ENCODE peak calls at places on chromosomes 11 and 22, in four cellular contexts. E is memory B cell, M is globus pallidus, I is coronary artery. O is an unnamed sample.

GRCh38 chr11:131839326-131839725 is 468.9 kb downstream of the NTM start:
- DNase-seq in E (no peak), M (no peak), I (no peak), O (no peak)

GRCh38 chr11:102564110-102564509 is 33.6 kb upstream of the MMP7 start:
- DNase-seq in M (no peak), I (no peak), E (no peak), O (no peak)

GRCh38 chr11:10581481-10582019 is 13.1 kb upstream of the LYVE1 start:
- DNase-seq in M (peak; percentile 42), I (no peak), E (no peak), O (no peak)

GRCh38 chr11:70527046-70527395 is 128.7 kb downstream of the CTTN start:
- DNase-seq in M (no peak), I (no peak), E (no peak), O (no peak)

GRCh38 chr22:19998991-19999820 is 17.4 kb downstream of the ARVCF start:
- DNase-seq in E (no peak), M (no peak), I (no peak), O (no peak)

GRCh38 chr11:123084454-123084853 is 22.5 kb upstream of the HSPA8 start:
- DNase-seq in I (no peak), M (no peak), E (no peak), O (no peak)

GRCh38 chr22:32474635-32475427 is at the start of gene FBXO7:
- DNase-seq in E (peak; percentile 85), I (peak; percentile 94), M (peak; percentile 82), O (peak; percentile 95)

GRCh38 chr11:123590296-123590912 is 64.0 kb downstream of the SCN3B start:
- DNase-seq in E (no peak), M (no peak), I (no peak), O (no peak)

GRCh38 chr11:27718346-27718852 is 18.1 kb upstream of the BDNF start:
- DNase-seq in I (no peak), M (no peak), E (no peak), O (peak; percentile 95)

GRCh38 chr11:7597620-7598019 is 75.7 kb downstream of the CYB5R2 start:
- DNase-seq in I (no peak), E (no peak), M (no peak), O (no peak)

GRCh38 chr11:1746516-1746931 is 3.9 kb downstream of the IFITM10 start:
- DNase-seq in I (peak; percentile 73), M (no peak), E (no peak), O (no peak)

GRCh38 chr22:50507421-50507990 is at the start of gene LMF2:
- DNase-seq in M (peak; percentile 96), E (peak; percentile 90), I (peak; percentile 98), O (no peak)

GRCh38 chr11:78922886-78923625 is 348.4 kb upstream of the NARS2 start:
- DNase-seq in M (no peak), I (no peak), E (no peak), O (no peak)

GRCh38 chr22:28989035-28989464 is 72.6 kb downstream of the C22orf31 start:
- DNase-seq in M (no peak), I (no peak), E (no peak), O (peak; percentile 51)

GRCh38 chr11:61092280-61092766 is 10.0 kb upstream of the CD5 start:
- DNase-seq in E (no peak), M (no peak), I (peak; percentile 45), O (peak; percentile 13)

GRCh38 chr11:112961751-112962747 is 829 bp downstream of the NCAM1 start:
- DNase-seq in M (peak; percentile 76), E (no peak), I (no peak), O (peak; percentile 30)

GRCh38 chr11:1478011-1478410 is 8.6 kb downstream of the MOB2 start:
- DNase-seq in E (no peak), I (no peak), M (no peak), O (no peak)

GRCh38 chr11:112590778-112591177 is 330.1 kb upstream of the PLET1 start:
- DNase-seq in I (no peak), E (no peak), M (no peak), O (no peak)

GRCh38 chr11:66543263-66544107 is 2.4 kb downstream of the ZDHHC24 start:
- DNase-seq in M (no peak), I (no peak), E (peak; percentile 65), O (peak; percentile 69)

GRCh38 chr11:65850217-65851082 is 7.5 kb downstream of the CFL1 start:
- DNase-seq in M (no peak), E (no peak), I (no peak), O (peak; percentile 8)

GRCh38 chr22:23245045-23245798 is 64.9 kb downstream of the BCR start:
- DNase-seq in I (no peak), E (no peak), M (no peak), O (no peak)

GRCh38 chr11:83072689-83073242 is 1.1 kb upstream of the RAB30 start:
- DNase-seq in E (no peak), M (no peak), I (no peak), O (peak; percentile 20)

GRCh38 chr22:20550851-20551744 is 43.7 kb downstream of the MED15 start:
- DNase-seq in M (peak; percentile 58), E (peak; percentile 41), I (peak; percentile 85), O (no peak)

GRCh38 chr11:86596861-86597632 is 75.4 kb downstream of the ME3 start:
- DNase-seq in E (no peak), M (no peak), I (no peak), O (no peak)

O was measured in mesendoderm.